ENCODE peak calls at places on chromosomes 12 and 14, in nine cellular contexts. K is suprapubic skin, Z is MM.1S, D is IMR-90, N is cardiac muscle cell, T is astrocyte, G is ovary, X is aorta, O is pancreas. U is an unnamed sample.
A peak's percentile ranks its signal among the peaks of the same experiment; 100 is the strongest.

GRCh38 chr12:6215932-6216494 is 15.8 kb downstream of the CD9 start:
- DNase-seq in N (no peak), O (peak; percentile 88), G (peak; percentile 51), T (peak; percentile 91), X (peak; percentile 94), D (peak; percentile 33), K (peak; percentile 94), Z (no peak), U (no peak)

GRCh38 chr12:54134850-54135249 is 53.9 kb downstream of the SMUG1 start:
- DNase-seq in O (no peak), N (no peak), X (peak; percentile 54), T (no peak), K (no peak), D (no peak), Z (no peak), G (no peak), U (no peak)

GRCh38 chr14:69013943-69014782 is 35.1 kb upstream of the ACTN1 start:
- DNase-seq in K (no peak), T (no peak), G (no peak), D (peak; percentile 83), X (no peak), N (peak; percentile 79), Z (no peak), O (no peak), U (no peak)

GRCh38 chr12:99131761-99132199 is 486.7 kb downstream of the APAF1 start:
- DNase-seq in X (no peak), D (no peak), G (no peak), T (peak; percentile 23), O (peak; percentile 48), N (no peak), K (no peak), Z (no peak), U (peak; percentile 39)

GRCh38 chr14:58639842-58640484 is 2.2 kb downstream of the DACT1 start:
- DNase-seq in G (no peak), K (no peak), Z (no peak), N (peak; percentile 85), T (peak; percentile 84), O (no peak), D (peak; percentile 86), X (no peak), U (no peak)

GRCh38 chr12:30753233-30753632 is 1.5 kb downstream of the CAPRIN2 start:
- DNase-seq in G (no peak), O (no peak), D (peak; percentile 39), N (peak; percentile 50), X (no peak), T (peak; percentile 37), K (no peak), Z (peak; percentile 51), U (peak; percentile 35)

GRCh38 chr12:78470354-78471195 is 394.0 kb upstream of the SYT1 start:
- DNase-seq in X (no peak), D (peak; percentile 60), Z (peak; percentile 60), O (no peak), N (peak; percentile 23), K (no peak), T (peak; percentile 42), G (no peak), U (no peak)

GRCh38 chr14:105193916-105194782 is 13.0 kb upstream of the NUDT14 start:
- DNase-seq in Z (no peak), K (no peak), T (no peak), O (no peak), D (peak; percentile 11), G (no peak), X (no peak), N (no peak), U (no peak)

GRCh38 chr12:6367065-6367968 is 8.0 kb downstream of the SCNN1A start:
- DNase-seq in T (no peak), N (no peak), O (no peak), G (no peak), D (peak; percentile 28), X (peak; percentile 56), K (no peak), Z (peak; percentile 57), U (no peak)

GRCh38 chr12:21828779-21829178 is 54.3 kb upstream of the KCNJ8 start:
- DNase-seq in G (peak; percentile 46), N (no peak), O (no peak), K (peak; percentile 63), X (no peak), T (no peak), D (peak; percentile 62), Z (no peak), U (no peak)

GRCh38 chr12:118714500-118714899 is 266.8 kb upstream of the SRRM4 start:
- DNase-seq in N (no peak), T (no peak), X (no peak), K (no peak), G (no peak), O (no peak), D (no peak), Z (no peak), U (no peak)

GRCh38 chr12:12819752-12820311 is 6.7 kb downstream of the DDX47 start:
- DNase-seq in O (no peak), Z (no peak), N (no peak), X (no peak), D (peak; percentile 96), T (peak; percentile 99), G (no peak), K (no peak), U (no peak)

GRCh38 chr14:34053666-34054065 is 102.8 kb upstream of the EGLN3 start:
- DNase-seq in Z (no peak), T (peak; percentile 72), G (peak; percentile 74), K (no peak), N (no peak), X (no peak), O (no peak), D (no peak), U (no peak)

GRCh38 chr14:29016050-29016900 is 249.7 kb downstream of the FOXG1 start:
- DNase-seq in Z (peak; percentile 22), T (peak; percentile 16), G (peak; percentile 39), K (no peak), X (no peak), O (peak; percentile 30), N (peak; percentile 73), D (peak; percentile 51), U (no peak)

GRCh38 chr12:114636723-114637480 is 47.1 kb downstream of the TBX3 start:
- DNase-seq in D (peak; percentile 19), T (no peak), X (no peak), N (peak; percentile 31), Z (no peak), K (no peak), O (no peak), G (no peak), U (no peak)

GRCh38 chr14:53953002-53953827 is 3.4 kb downstream of the BMP4 start:
- DNase-seq in T (peak; percentile 64), X (peak; percentile 95), K (peak; percentile 89), Z (peak; percentile 49), G (peak; percentile 93), N (peak; percentile 94), D (peak; percentile 74), O (peak; percentile 78), U (no peak)
- H3K27me3 ChIP-seq in T (peaks cover 50% of the 10 kb centered on the region), X (no peaks in the 10 kb centered on the region), K (peaks cover 31% of the 10 kb centered on the region), Z (no peaks in the 10 kb centered on the region), G (no peaks in the 10 kb centered on the region), N (peaks cover 46% of the 10 kb centered on the region), D (peaks cover 15% of the 10 kb centered on the region), O (no peaks in the 10 kb centered on the region), U (peaks cover 27% of the 10 kb centered on the region)

GRCh38 chr14:103547941-103548462 is 14.5 kb downstream of the BAG5 start:
- DNase-seq in O (peak; percentile 52), X (no peak), K (no peak), D (no peak), G (no peak), T (no peak), N (no peak), Z (no peak), U (no peak)

GRCh38 chr14:103545915-103546650 is 16.4 kb downstream of the BAG5 start:
- DNase-seq in K (peak; percentile 69), N (no peak), G (peak; percentile 49), X (peak; percentile 74), O (peak; percentile 65), D (no peak), T (no peak), Z (no peak), U (no peak)

GRCh38 chr14:103545219-103545914 is 16.4 kb downstream of the TRMT61A start:
- DNase-seq in D (no peak), K (peak; percentile 69), X (peak; percentile 72), N (no peak), Z (no peak), O (peak; percentile 75), G (peak; percentile 42), T (no peak), U (no peak)

GRCh38 chr14:103547455-103547940 is 15.0 kb downstream of the BAG5 start:
- DNase-seq in X (no peak), D (no peak), O (peak; percentile 66), G (no peak), N (no peak), K (peak; percentile 64), Z (no peak), T (no peak), U (no peak)

DNA sequence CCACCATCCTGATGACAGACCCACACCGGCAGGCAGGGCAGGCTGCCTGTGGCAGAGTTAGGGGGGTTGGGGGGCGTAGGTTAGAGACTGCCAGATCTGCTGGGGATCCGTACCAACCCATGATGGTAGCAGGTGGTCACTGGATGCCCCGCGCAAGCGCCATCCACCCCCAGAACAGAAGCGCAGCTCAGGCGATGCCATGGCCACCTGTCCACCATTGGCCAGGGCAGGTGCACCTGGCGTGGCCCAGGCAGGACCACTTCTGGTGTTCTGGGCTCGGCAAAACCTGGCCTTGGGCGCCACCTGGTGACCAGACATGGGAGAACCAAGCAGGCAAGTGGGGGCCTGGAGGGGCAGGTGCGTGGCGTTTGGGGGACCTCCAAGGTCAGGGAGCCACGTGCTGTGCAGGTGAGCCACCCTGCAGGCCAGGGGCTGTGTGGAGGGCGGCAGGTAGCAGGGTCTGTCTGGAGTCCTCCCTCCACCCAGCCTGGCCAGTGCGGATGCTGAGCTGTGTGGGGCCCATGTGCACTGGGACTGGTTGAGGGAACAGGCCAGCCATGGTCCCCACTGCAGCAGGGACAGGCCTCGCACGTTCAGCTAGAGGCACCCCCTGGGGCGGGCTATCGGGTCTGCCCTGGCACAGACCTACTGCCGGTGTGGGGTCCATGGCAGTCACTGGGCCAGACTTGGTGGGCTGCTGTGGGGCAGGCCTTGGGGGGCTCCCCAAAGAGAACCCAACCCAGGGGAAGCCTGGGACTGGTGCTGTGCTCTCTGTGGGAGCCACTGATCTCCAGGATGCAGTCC is 15.6 kb downstream of the BAG5 start:
- DNase-seq in T (no peak), K (peak; percentile 82), O (peak; percentile 92), D (no peak), G (peak; percentile 85), X (peak; percentile 91), Z (peak; percentile 40), N (peak; percentile 69), U (no peak)
- H3K4me1 ChIP-seq in T (peaks cover 12% of the 10 kb centered on the region), K (peaks cover 85% of the 10 kb centered on the region), O (peaks cover 3% of the 10 kb centered on the region), D (peaks cover 10% of the 10 kb centered on the region), G (peaks cover 22% of the 10 kb centered on the region), X (no peaks in the 10 kb centered on the region), Z (no peaks in the 10 kb centered on the region), N (peaks cover 6% of the 10 kb centered on the region), U (peaks cover 20% of the 10 kb centered on the region)

GRCh38 chr14:36584167-36584811 is 1.9 kb upstream of the NKX2-8 start:
- DNase-seq in X (no peak), K (no peak), N (no peak), O (peak; percentile 43), G (no peak), Z (no peak), T (no peak), D (no peak), U (no peak)
- H3K27me3 ChIP-seq in X (no peaks in the 10 kb centered on the region), K (peaks cover 77% of the 10 kb centered on the region), N (peaks cover 99% of the 10 kb centered on the region), O (peaks cover 12% of the 10 kb centered on the region), G (no peaks in the 10 kb centered on the region), Z (no peaks in the 10 kb centered on the region), T (peaks cover 64% of the 10 kb centered on the region), D (peaks cover 64% of the 10 kb centered on the region), U (peaks cover 82% of the 10 kb centered on the region)

DNA sequence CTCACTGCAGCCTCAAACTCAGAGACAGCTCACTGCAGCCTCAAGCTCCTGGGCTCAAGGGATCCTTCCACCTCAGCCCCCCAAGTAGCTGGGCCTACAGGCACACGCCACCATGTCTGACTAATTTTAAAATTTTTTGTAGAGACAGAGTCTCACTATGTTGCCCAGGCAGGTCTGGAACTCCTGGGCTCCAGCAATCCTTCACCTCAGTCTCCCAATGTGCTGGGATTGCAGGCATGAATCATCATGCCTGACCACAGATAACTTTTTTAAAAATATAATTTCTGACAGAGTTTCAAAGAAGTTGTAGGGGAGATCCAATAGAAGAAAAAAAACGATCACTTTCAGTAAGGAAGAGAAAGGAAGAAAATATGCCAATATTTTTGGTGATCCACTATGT is 189.7 kb upstream of the CDKN3 start:
- DNase-seq in N (no peak), O (no peak), Z (no peak), D (peak; percentile 42), T (peak; percentile 60), G (no peak), X (no peak), K (no peak), U (no peak)
- H3K4me1 ChIP-seq in N (no peaks in the 10 kb centered on the region), O (no peaks in the 10 kb centered on the region), Z (no peaks in the 10 kb centered on the region), D (peaks cover 4% of the 10 kb centered on the region), T (peaks cover 42% of the 10 kb centered on the region), G (no peaks in the 10 kb centered on the region), X (no peaks in the 10 kb centered on the region), K (no peaks in the 10 kb centered on the region), U (no peaks in the 10 kb centered on the region)

U was measured in iPS DF 6.9.